ENCODE peak calls at places on chromosomes 1 and 21, in five cellular contexts. One of them, this sample, is unnamed.

GRCh38 chr1:244901400-244901799 is 37.1 kb upstream of the HNRNPU start:
- DNase-seq in HuH-7: no peak
- DNase-seq in H54: no peak
- DNase-seq in sigmoid colon: no peak
- DNase-seq in ELF-1: no peak
- DNase-seq in this sample: no peak

GRCh38 chr1:242534753-242535152 is 10.3 kb upstream of the PLD5 start:
- DNase-seq in HuH-7: no peak
- DNase-seq in H54: no peak
- DNase-seq in sigmoid colon: no peak
- DNase-seq in ELF-1: no peak
- DNase-seq in this sample: no peak

GRCh38 chr1:234617135-234617985 is 7.4 kb upstream of the IRF2BP2 start:
- DNase-seq in HuH-7: no peak
- DNase-seq in H54: no peak
- DNase-seq in sigmoid colon: no peak
- DNase-seq in ELF-1: peak
- DNase-seq in this sample: no peak

GRCh38 chr1:213783898-213784297 is 203.9 kb upstream of the PROX1 start:
- DNase-seq in HuH-7: no peak
- DNase-seq in H54: no peak
- DNase-seq in sigmoid colon: no peak
- DNase-seq in ELF-1: no peak
- DNase-seq in this sample: no peak

GRCh38 chr1:7389786-7390603 is 381.1 kb upstream of the VAMP3 start:
- DNase-seq in HuH-7: no peak
- DNase-seq in H54: no peak
- DNase-seq in sigmoid colon: peak
- DNase-seq in ELF-1: no peak
- DNase-seq in this sample: peak

GRCh38 chr1:7373936-7374760 is 396.9 kb upstream of the VAMP3 start:
- DNase-seq in HuH-7: no peak
- DNase-seq in H54: no peak
- DNase-seq in sigmoid colon: peak
- DNase-seq in ELF-1: no peak
- DNase-seq in this sample: no peak

GRCh38 chr1:35120458-35121133 is 41.4 kb downstream of the ZMYM1 start:
- DNase-seq in HuH-7: no peak
- DNase-seq in H54: no peak
- DNase-seq in sigmoid colon: no peak
- DNase-seq in ELF-1: peak
- DNase-seq in this sample: peak

GRCh38 chr1:37676281-37677243 is 15.8 kb upstream of the CDCA8 start:
- DNase-seq in HuH-7: no peak
- DNase-seq in H54: no peak
- DNase-seq in sigmoid colon: peak
- DNase-seq in ELF-1: no peak
- DNase-seq in this sample: no peak

GRCh38 chr1:235867903-235868469 is 1.3 kb upstream of the LYST start:
- DNase-seq in HuH-7: no peak
- DNase-seq in H54: no peak
- DNase-seq in sigmoid colon: no peak
- DNase-seq in ELF-1: no peak
- DNase-seq in this sample: no peak

GRCh38 chr21:31518580-31518979 is 140.9 kb upstream of the SOD1 start:
- DNase-seq in HuH-7: no peak
- DNase-seq in H54: no peak
- DNase-seq in sigmoid colon: no peak
- DNase-seq in ELF-1: no peak
- DNase-seq in this sample: no peak

GRCh38 chr1:3695326-3696217 is 43.3 kb downstream of the TP73 start:
- DNase-seq in HuH-7: peak
- DNase-seq in H54: peak
- DNase-seq in sigmoid colon: no peak
- DNase-seq in ELF-1: peak
- DNase-seq in this sample: peak

GRCh38 chr1:208997726-208998312 is 585.7 kb upstream of the CAMK1G start:
- DNase-seq in HuH-7: no peak
- DNase-seq in H54: no peak
- DNase-seq in sigmoid colon: no peak
- DNase-seq in ELF-1: no peak
- DNase-seq in this sample: peak

GRCh38 chr1:44924835-44925464 is 61.4 kb downstream of the EIF2B3 start:
- DNase-seq in HuH-7: no peak
- DNase-seq in H54: peak
- DNase-seq in sigmoid colon: no peak
- DNase-seq in ELF-1: no peak
- DNase-seq in this sample: no peak

GRCh38 chr1:203995228-203995627 is 77.7 kb upstream of the SOX13 start:
- DNase-seq in HuH-7: no peak
- DNase-seq in H54: no peak
- DNase-seq in sigmoid colon: no peak
- DNase-seq in ELF-1: peak
- DNase-seq in this sample: no peak

GRCh38 chr1:43436371-43436770 is 17.4 kb downstream of the HYI start:
- DNase-seq in HuH-7: no peak
- DNase-seq in H54: no peak
- DNase-seq in sigmoid colon: no peak
- DNase-seq in ELF-1: no peak
- DNase-seq in this sample: no peak

GRCh38 chr1:244276646-244277045 is 175.1 kb downstream of the ADSS2 start:
- DNase-seq in HuH-7: no peak
- DNase-seq in H54: no peak
- DNase-seq in sigmoid colon: no peak
- DNase-seq in ELF-1: no peak
- DNase-seq in this sample: no peak

GRCh38 chr1:178630418-178630817 is 94.6 kb upstream of the RALGPS2 start:
- DNase-seq in HuH-7: no peak
- DNase-seq in H54: no peak
- DNase-seq in sigmoid colon: no peak
- DNase-seq in ELF-1: no peak
- DNase-seq in this sample: no peak

GRCh38 chr1:39141925-39142324 is 62.6 kb upstream of the MACF1 start:
- DNase-seq in HuH-7: no peak
- DNase-seq in H54: no peak
- DNase-seq in sigmoid colon: no peak
- DNase-seq in ELF-1: peak
- DNase-seq in this sample: peak

GRCh38 chr1:169452921-169453320 is 25.6 kb upstream of the CCDC181 start:
- DNase-seq in HuH-7: no peak
- DNase-seq in H54: no peak
- DNase-seq in sigmoid colon: no peak
- DNase-seq in ELF-1: no peak
- DNase-seq in this sample: no peak

GRCh38 chr1:67880056-67880601 is 46.9 kb upstream of the GNG12 start:
- DNase-seq in HuH-7: no peak
- DNase-seq in H54: no peak
- DNase-seq in sigmoid colon: no peak
- DNase-seq in ELF-1: no peak
- DNase-seq in this sample: no peak

GRCh38 chr1:115867216-115867615 is 26.3 kb upstream of the NHLH2 start:
- DNase-seq in HuH-7: no peak
- DNase-seq in H54: no peak
- DNase-seq in sigmoid colon: no peak
- DNase-seq in ELF-1: no peak
- DNase-seq in this sample: no peak

GRCh38 chr1:87953732-87954344 is 625.2 kb downstream of the LMO4 start:
- DNase-seq in HuH-7: peak
- DNase-seq in H54: peak
- DNase-seq in sigmoid colon: peak
- DNase-seq in ELF-1: peak
- DNase-seq in this sample: no peak

GRCh38 chr1:187146388-187146787 is 317.6 kb downstream of the PLA2G4A start:
- DNase-seq in HuH-7: no peak
- DNase-seq in H54: no peak
- DNase-seq in sigmoid colon: no peak
- DNase-seq in ELF-1: no peak
- DNase-seq in this sample: no peak

GRCh38 chr1:201172999-201173610 is 17.5 kb upstream of the IGFN1 start:
- DNase-seq in HuH-7: no peak
- DNase-seq in H54: no peak
- DNase-seq in sigmoid colon: no peak
- DNase-seq in ELF-1: no peak
- DNase-seq in this sample: no peak

GRCh38 chr1:111602302-111602701 is 17.3 kb upstream of the RAP1A start:
- DNase-seq in HuH-7: no peak
- DNase-seq in H54: no peak
- DNase-seq in sigmoid colon: no peak
- DNase-seq in ELF-1: no peak
- DNase-seq in this sample: no peak

GRCh38 chr1:205543351-205544305 is 39.2 kb downstream of the CDK18 start:
- DNase-seq in HuH-7: no peak
- DNase-seq in H54: peak
- DNase-seq in sigmoid colon: peak
- DNase-seq in ELF-1: peak
- DNase-seq in this sample: peak

GRCh38 chr1:8382051-8382505 is 64.2 kb downstream of the SLC45A1 start:
- DNase-seq in HuH-7: no peak
- DNase-seq in H54: no peak
- DNase-seq in sigmoid colon: no peak
- DNase-seq in ELF-1: peak
- DNase-seq in this sample: peak

GRCh38 chr1:114289321-114289720 is 135.7 kb upstream of the SYT6 start:
- DNase-seq in HuH-7: no peak
- DNase-seq in H54: no peak
- DNase-seq in sigmoid colon: no peak
- DNase-seq in ELF-1: no peak
- DNase-seq in this sample: no peak

GRCh38 chr1:156582388-156583022 is 3.0 kb downstream of the TTC24 start:
- DNase-seq in HuH-7: no peak
- DNase-seq in H54: no peak
- DNase-seq in sigmoid colon: no peak
- DNase-seq in ELF-1: no peak
- DNase-seq in this sample: no peak

GRCh38 chr1:179025125-179025974 is at the start of gene FAM20B:
- DNase-seq in HuH-7: peak
- DNase-seq in H54: peak
- DNase-seq in sigmoid colon: peak
- DNase-seq in ELF-1: peak
- DNase-seq in this sample: peak

GRCh38 chr1:159881930-159882839 is 17.8 kb downstream of the CFAP45 start:
- DNase-seq in HuH-7: no peak
- DNase-seq in H54: peak
- DNase-seq in sigmoid colon: peak
- DNase-seq in ELF-1: no peak
- DNase-seq in this sample: no peak

GRCh38 chr1:162700131-162700530 is 67.9 kb downstream of the DDR2 start:
- DNase-seq in HuH-7: no peak
- DNase-seq in H54: no peak
- DNase-seq in sigmoid colon: no peak
- DNase-seq in ELF-1: no peak
- DNase-seq in this sample: no peak

GRCh38 chr1:231194476-231194842 is 32.6 kb downstream of the TRIM67 start:
- DNase-seq in HuH-7: no peak
- DNase-seq in H54: no peak
- DNase-seq in sigmoid colon: no peak
- DNase-seq in ELF-1: no peak
- DNase-seq in this sample: no peak

GRCh38 chr1:116002781-116003455 is 26.6 kb downstream of the SLC22A15 start:
- DNase-seq in HuH-7: no peak
- DNase-seq in H54: no peak
- DNase-seq in sigmoid colon: no peak
- DNase-seq in ELF-1: no peak
- DNase-seq in this sample: no peak

GRCh38 chr1:77170687-77171086 is 48.5 kb downstream of the PIGK start:
- DNase-seq in HuH-7: no peak
- DNase-seq in H54: no peak
- DNase-seq in sigmoid colon: no peak
- DNase-seq in ELF-1: no peak
- DNase-seq in this sample: no peak

This sample was measured in H7.